ENCODE peak calls at places on chromosomes 13 and 19, in seven cellular contexts. One of them, this sample, is unnamed.

GRCh38 chr19:47315125-47315821 is 5.6 kb downstream of the C5AR1 start:
- DNase-seq in fibroblast of lung: peak; percentile 99
- DNase-seq in stomach: peak; percentile 44
- DNase-seq in left ventricle myocardium inferior: peak; percentile 40
- DNase-seq in ovary: no peak
- DNase-seq in transverse colon: peak; percentile 44
- DNase-seq in neural progenitor cell: no peak
- DNase-seq in this sample: no peak

GRCh38 chr13:69324109-69324886 is 783.3 kb upstream of the ATXN8OS start:
- DNase-seq in fibroblast of lung: peak; percentile 56
- DNase-seq in stomach: no peak
- DNase-seq in left ventricle myocardium inferior: no peak
- DNase-seq in ovary: no peak
- DNase-seq in transverse colon: no peak
- DNase-seq in neural progenitor cell: peak; percentile 29
- DNase-seq in this sample: no peak

GRCh38 chr19:5395996-5396939 is 55.7 kb upstream of the PTPRS start:
- DNase-seq in fibroblast of lung: no peak
- DNase-seq in stomach: no peak
- DNase-seq in left ventricle myocardium inferior: no peak
- DNase-seq in ovary: no peak
- DNase-seq in transverse colon: no peak
- DNase-seq in neural progenitor cell: peak; percentile 65
- DNase-seq in this sample: no peak

GRCh38 chr13:47114030-47114429 is 217.2 kb upstream of the HTR2A start:
- DNase-seq in fibroblast of lung: peak; percentile 45
- DNase-seq in stomach: no peak
- DNase-seq in left ventricle myocardium inferior: no peak
- DNase-seq in ovary: no peak
- DNase-seq in transverse colon: no peak
- DNase-seq in neural progenitor cell: peak; percentile 18
- DNase-seq in this sample: no peak

GRCh38 chr13:113216165-113217056 is 7.0 kb downstream of the CUL4A start:
- DNase-seq in fibroblast of lung: peak; percentile 70
- DNase-seq in stomach: peak; percentile 60
- DNase-seq in left ventricle myocardium inferior: peak; percentile 47
- DNase-seq in ovary: no peak
- DNase-seq in transverse colon: peak; percentile 26
- DNase-seq in neural progenitor cell: peak; percentile 61
- DNase-seq in this sample: peak; percentile 52

GRCh38 chr13:85204668-85205344 is 594.4 kb downstream of the SLITRK6 start:
- DNase-seq in fibroblast of lung: no peak
- DNase-seq in stomach: no peak
- DNase-seq in left ventricle myocardium inferior: no peak
- DNase-seq in ovary: no peak
- DNase-seq in transverse colon: no peak
- DNase-seq in neural progenitor cell: no peak
- DNase-seq in this sample: no peak

GRCh38 chr13:28110414-28110813 is 10.0 kb upstream of the FLT3 start:
- DNase-seq in fibroblast of lung: no peak
- DNase-seq in stomach: no peak
- DNase-seq in left ventricle myocardium inferior: no peak
- DNase-seq in ovary: no peak
- DNase-seq in transverse colon: no peak
- DNase-seq in neural progenitor cell: no peak
- DNase-seq in this sample: no peak

GRCh38 chr19:574658-575526 is 2.5 kb downstream of the BSG start:
- DNase-seq in fibroblast of lung: peak; percentile 58
- DNase-seq in stomach: peak; percentile 69
- DNase-seq in left ventricle myocardium inferior: peak; percentile 75
- DNase-seq in ovary: peak; percentile 62
- DNase-seq in transverse colon: no peak
- DNase-seq in neural progenitor cell: peak; percentile 77
- DNase-seq in this sample: peak; percentile 77

GRCh38 chr19:55542292-55542855 is 3.0 kb downstream of the SBK3 start:
- DNase-seq in fibroblast of lung: no peak
- DNase-seq in stomach: no peak
- DNase-seq in left ventricle myocardium inferior: no peak
- DNase-seq in ovary: no peak
- DNase-seq in transverse colon: no peak
- DNase-seq in neural progenitor cell: no peak
- DNase-seq in this sample: no peak

GRCh38 chr13:85529216-85529590 is 270.0 kb downstream of the SLITRK6 start:
- DNase-seq in fibroblast of lung: peak; percentile 37
- DNase-seq in stomach: no peak
- DNase-seq in left ventricle myocardium inferior: no peak
- DNase-seq in ovary: no peak
- DNase-seq in transverse colon: no peak
- DNase-seq in neural progenitor cell: no peak
- DNase-seq in this sample: no peak

GRCh38 chr13:80469841-80470378 is 129.0 kb upstream of the SPRY2 start:
- DNase-seq in fibroblast of lung: peak; percentile 100
- DNase-seq in stomach: no peak
- DNase-seq in left ventricle myocardium inferior: peak; percentile 77
- DNase-seq in ovary: peak; percentile 28
- DNase-seq in transverse colon: peak; percentile 37
- DNase-seq in neural progenitor cell: no peak
- DNase-seq in this sample: no peak

GRCh38 chr13:25468330-25469178 is 96.8 kb downstream of the ATP8A2 start:
- DNase-seq in fibroblast of lung: no peak
- DNase-seq in stomach: no peak
- DNase-seq in left ventricle myocardium inferior: no peak
- DNase-seq in ovary: no peak
- DNase-seq in transverse colon: no peak
- DNase-seq in neural progenitor cell: peak; percentile 84
- DNase-seq in this sample: no peak

GRCh38 chr13:35720290-35720689 is 243.8 kb upstream of the MAB21L1 start:
- DNase-seq in fibroblast of lung: no peak
- DNase-seq in stomach: no peak
- DNase-seq in left ventricle myocardium inferior: no peak
- DNase-seq in ovary: no peak
- DNase-seq in transverse colon: no peak
- DNase-seq in neural progenitor cell: no peak
- DNase-seq in this sample: no peak

GRCh38 chr19:3656747-3657394 is 30.3 kb upstream of the CACTIN start:
- DNase-seq in fibroblast of lung: no peak
- DNase-seq in stomach: no peak
- DNase-seq in left ventricle myocardium inferior: no peak
- DNase-seq in ovary: no peak
- DNase-seq in transverse colon: no peak
- DNase-seq in neural progenitor cell: no peak
- DNase-seq in this sample: no peak

GRCh38 chr19:37078717-37079032 is 442 bp downstream of the ZNF420 start:
- DNase-seq in fibroblast of lung: no peak
- DNase-seq in stomach: no peak
- DNase-seq in left ventricle myocardium inferior: no peak
- DNase-seq in ovary: no peak
- DNase-seq in transverse colon: no peak
- DNase-seq in neural progenitor cell: no peak
- DNase-seq in this sample: no peak

DNA sequence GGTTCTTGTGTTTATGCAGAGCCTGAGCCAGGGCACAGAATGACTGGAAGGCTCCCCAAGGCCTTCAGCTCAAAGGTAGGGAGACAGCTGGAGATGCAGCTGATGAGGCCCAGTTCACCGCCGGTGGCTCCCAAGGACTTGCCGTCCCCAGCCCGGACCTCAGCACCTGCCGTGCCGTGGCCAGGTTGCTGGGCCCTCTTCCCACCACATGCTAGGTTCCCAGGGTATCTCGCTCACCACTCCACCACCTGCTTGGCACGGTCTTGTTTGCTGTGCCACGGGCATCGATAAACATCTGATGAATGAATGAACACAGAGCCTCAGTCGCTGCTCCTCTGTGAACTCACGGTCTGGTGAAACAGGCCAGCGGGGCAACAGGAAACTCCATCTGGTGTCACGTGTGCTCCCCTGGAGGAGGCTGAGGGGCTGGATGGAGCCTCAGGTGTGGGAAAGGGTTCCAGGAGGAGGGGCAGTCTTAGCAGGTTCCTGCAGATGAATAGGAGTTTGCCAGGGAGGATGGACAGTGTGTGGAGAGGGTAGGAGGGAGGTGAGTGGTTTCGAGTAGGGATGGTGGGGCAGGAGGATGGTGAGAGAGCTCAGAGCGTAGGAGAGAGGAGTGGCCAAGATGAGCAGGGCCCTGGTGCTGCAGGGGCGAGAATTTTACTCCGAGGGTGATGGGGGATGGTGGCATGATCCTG is 3.6 kb upstream of the KLK14 start:
- DNase-seq in fibroblast of lung: no peak
- DNase-seq in stomach: no peak
- DNase-seq in left ventricle myocardium inferior: no peak
- DNase-seq in ovary: no peak
- DNase-seq in transverse colon: no peak
- DNase-seq in neural progenitor cell: no peak
- DNase-seq in this sample: peak; percentile 89
- H3K4me3 ChIP-seq in fibroblast of lung: no peak overlapping the region
- H3K4me3 ChIP-seq in stomach: no peak overlapping the region
- H3K4me3 ChIP-seq in left ventricle myocardium inferior: no peak overlapping the region
- H3K4me3 ChIP-seq in ovary: no peak overlapping the region
- H3K4me3 ChIP-seq in transverse colon: no peak overlapping the region
- H3K4me3 ChIP-seq in neural progenitor cell: no peak overlapping the region
- H3K4me3 ChIP-seq in this sample: no peak overlapping the region

GRCh38 chr19:2259331-2259730 is 3.1 kb upstream of the JSRP1 start:
- DNase-seq in fibroblast of lung: no peak
- DNase-seq in stomach: no peak
- DNase-seq in left ventricle myocardium inferior: no peak
- DNase-seq in ovary: no peak
- DNase-seq in transverse colon: no peak
- DNase-seq in neural progenitor cell: no peak
- DNase-seq in this sample: no peak

GRCh38 chr19:2255982-2256685 is at the start of gene JSRP1:
- DNase-seq in fibroblast of lung: no peak
- DNase-seq in stomach: no peak
- DNase-seq in left ventricle myocardium inferior: no peak
- DNase-seq in ovary: no peak
- DNase-seq in transverse colon: no peak
- DNase-seq in neural progenitor cell: no peak
- DNase-seq in this sample: no peak

GRCh38 chr19:2261438-2262172 is 5.4 kb upstream of the JSRP1 start:
- DNase-seq in fibroblast of lung: no peak
- DNase-seq in stomach: peak; percentile 60
- DNase-seq in left ventricle myocardium inferior: no peak
- DNase-seq in ovary: no peak
- DNase-seq in transverse colon: peak; percentile 66
- DNase-seq in neural progenitor cell: peak; percentile 48
- DNase-seq in this sample: no peak

GRCh38 chr19:2255112-2255845 is 938 bp downstream of the JSRP1 start:
- DNase-seq in fibroblast of lung: no peak
- DNase-seq in stomach: no peak
- DNase-seq in left ventricle myocardium inferior: no peak
- DNase-seq in ovary: no peak
- DNase-seq in transverse colon: no peak
- DNase-seq in neural progenitor cell: no peak
- DNase-seq in this sample: no peak

GRCh38 chr19:2260341-2260751 is 4.1 kb upstream of the JSRP1 start:
- DNase-seq in fibroblast of lung: no peak
- DNase-seq in stomach: no peak
- DNase-seq in left ventricle myocardium inferior: no peak
- DNase-seq in ovary: no peak
- DNase-seq in transverse colon: peak; percentile 46
- DNase-seq in neural progenitor cell: no peak
- DNase-seq in this sample: no peak
- H3K27ac ChIP-seq in fibroblast of lung: no peak overlapping the region
- H3K27ac ChIP-seq in stomach: no peak overlapping the region
- H3K27ac ChIP-seq in left ventricle myocardium inferior: no peak overlapping the region
- H3K27ac ChIP-seq in ovary: no peak overlapping the region
- H3K27ac ChIP-seq in transverse colon: peak overlapping the region; percentile 74
- H3K27ac ChIP-seq in neural progenitor cell: no peak overlapping the region
- H3K27ac ChIP-seq in this sample: no peak overlapping the region

DNA sequence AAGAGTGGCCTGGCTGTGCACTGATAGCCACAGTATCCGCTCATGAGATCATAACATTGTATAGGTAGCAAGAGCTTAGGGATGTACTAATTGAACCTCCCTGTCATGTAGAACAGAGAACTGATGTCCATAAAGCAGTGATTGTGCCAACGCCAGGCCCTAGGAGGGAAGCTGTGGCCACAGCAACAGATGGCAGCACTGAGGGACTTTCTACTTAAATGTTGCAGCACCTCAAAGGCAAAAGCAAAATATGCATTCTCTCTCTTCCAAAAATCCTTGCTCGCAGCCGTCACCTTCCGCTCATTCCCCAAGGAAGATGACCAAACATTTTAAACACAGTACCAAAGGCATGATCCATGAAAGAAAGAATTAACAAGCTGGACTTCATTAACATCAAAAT is 32.3 kb downstream of the COL4A1 start:
- DNase-seq in fibroblast of lung: no peak
- DNase-seq in stomach: no peak
- DNase-seq in left ventricle myocardium inferior: no peak
- DNase-seq in ovary: no peak
- DNase-seq in transverse colon: no peak
- DNase-seq in neural progenitor cell: peak; percentile 38
- DNase-seq in this sample: no peak
- TF ChIP-seq CTCF in fibroblast of lung: peak; percentile 25
- TF ChIP-seq CTCF in stomach: no peak
- TF ChIP-seq CTCF in left ventricle myocardium inferior: peak; percentile 62
- TF ChIP-seq CTCF in ovary: no peak
- TF ChIP-seq CTCF in transverse colon: no peak
- TF ChIP-seq CTCF in neural progenitor cell: peak; percentile 39
- TF ChIP-seq CTCF in this sample: no peak

DNA sequence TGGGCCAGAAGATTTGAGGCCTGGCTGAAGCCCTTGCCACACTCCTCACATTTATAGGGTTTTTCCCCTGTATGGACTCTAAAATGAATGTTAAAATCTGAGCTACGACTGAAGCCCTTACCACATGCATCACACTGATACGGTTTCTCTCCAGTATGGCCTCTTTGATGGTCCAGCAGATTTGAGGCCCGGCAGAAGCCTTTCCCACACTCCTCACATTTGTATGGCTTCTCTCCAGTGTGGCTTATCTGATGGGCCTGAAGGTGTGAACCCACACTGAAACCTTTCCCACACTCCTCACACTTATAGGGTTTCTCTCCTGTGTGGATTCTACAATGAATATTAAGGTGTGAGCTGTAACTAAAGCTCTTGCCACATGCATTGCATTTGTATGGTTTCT is 21.0 kb downstream of the ZNF45 start:
- DNase-seq in fibroblast of lung: peak; percentile 15
- DNase-seq in stomach: no peak
- DNase-seq in left ventricle myocardium inferior: no peak
- DNase-seq in ovary: no peak
- DNase-seq in transverse colon: no peak
- DNase-seq in neural progenitor cell: no peak
- DNase-seq in this sample: no peak
- H3K4me3 ChIP-seq in fibroblast of lung: no peak overlapping the region
- H3K4me3 ChIP-seq in stomach: no peak overlapping the region
- H3K4me3 ChIP-seq in left ventricle myocardium inferior: no peak overlapping the region
- H3K4me3 ChIP-seq in ovary: no peak overlapping the region
- H3K4me3 ChIP-seq in transverse colon: no peak overlapping the region
- H3K4me3 ChIP-seq in neural progenitor cell: no peak overlapping the region
- H3K4me3 ChIP-seq in this sample: no peak overlapping the region